ENCODE peak calls at places on chromosomes 11 and 22, in four cellular contexts. M is H1, H is suprapubic skin, F is HL-60. T is an unnamed sample.

GRCh38 chr11:76719686-76720085 is 49.1 kb upstream of the LRRC32 start:
- DNase-seq in F (no peak), H (no peak), M (no peak), T (no peak)

GRCh38 chr11:64609436-64610047 is 18.5 kb downstream of the SLC22A12 start:
- DNase-seq in F (peak), H (no peak), M (no peak), T (no peak)

GRCh38 chr11:18720811-18721575 is 5.0 kb downstream of the IGSF22 start:
- DNase-seq in M (peak), H (peak), F (no peak), T (peak)

GRCh38 chr11:123558536-123559315 is 95.7 kb downstream of the SCN3B start:
- DNase-seq in H (peak), M (no peak), F (no peak), T (no peak)

GRCh38 chr11:69377953-69378302 is 84.0 kb downstream of the MYEOV start:
- DNase-seq in H (no peak), M (no peak), F (no peak), T (peak)

GRCh38 chr11:134124660-134125451 is 56.0 kb downstream of the JAM3 start:
- DNase-seq in H (peak), M (peak), F (no peak), T (peak)

GRCh38 chr11:12470236-12470635 is 92.9 kb downstream of the PARVA start:
- DNase-seq in F (no peak), H (no peak), M (no peak), T (no peak)

GRCh38 chr11:121152764-121153163 is 51.7 kb downstream of the TECTA start:
- DNase-seq in H (no peak), F (no peak), M (no peak), T (no peak)

GRCh38 chr11:10267821-10268220 is 26.2 kb downstream of the SBF2 start:
- DNase-seq in F (no peak), H (no peak), M (no peak), T (no peak)

GRCh38 chr11:75656044-75656726 is 12.7 kb downstream of the MAP6 start:
- DNase-seq in H (no peak), M (no peak), F (no peak), T (no peak)

GRCh38 chr11:61891331-61892084 is at the start of gene FADS3:
- DNase-seq in F (no peak), M (peak), H (peak), T (peak)

GRCh38 chr11:38156495-38157146 is 1558.6 kb upstream of the RAG2 start:
- DNase-seq in H (no peak), F (peak), M (no peak), T (no peak)

GRCh38 chr11:72828081-72828567 is 13.9 kb downstream of the ATG16L2 start:
- DNase-seq in F (no peak), H (peak), M (no peak), T (no peak)

GRCh38 chr11:128476729-128477128 is 110.6 kb downstream of the ETS1 start:
- DNase-seq in M (no peak), F (no peak), H (no peak), T (peak)

GRCh38 chr22:49368976-49369725 is 458.5 kb downstream of the BRD1 start:
- DNase-seq in F (no peak), M (peak), H (peak), T (no peak)

GRCh38 chr11:78909386-78909785 is 334.7 kb upstream of the NARS2 start:
- DNase-seq in F (no peak), M (no peak), H (no peak), T (no peak)

GRCh38 chr11:68302256-68303054 is 9.9 kb upstream of the LRP5 start:
- DNase-seq in M (no peak), H (no peak), F (no peak), T (no peak)
- H3K27ac ChIP-seq in M (no peak), H (no peak), F (no peak), T (no peak)

GRCh38 chr22:20290045-20290392 is 21.9 kb upstream of the RTN4R start:
- DNase-seq in F (no peak), M (no peak), H (no peak), T (no peak)
- TF ChIP-seq POLR2AphosphoS5 in F (no peak), M (no peak), H (no peak), T (no peak)

GRCh38 chr11:66046901-66047300 is 2.1 kb downstream of the GAL3ST3 start:
- DNase-seq in F (no peak), M (no peak), H (no peak), T (no peak)
- H3K27ac ChIP-seq in F (no peak), M (no peak), H (no peak), T (no peak)

GRCh38 chr22:36155702-36156101 is 4.9 kb downstream of the APOL3 start:
- DNase-seq in F (no peak), M (no peak), H (no peak), T (no peak)
- TF ChIP-seq POLR2AphosphoS5 in F (no peak), M (no peak), H (no peak), T (peak)

T was measured in breast epithelium.